ENCODE peak calls at places on chromosomes 5 and 9, in eight cellular contexts. Y is heart right ventricle, P is endothelial cell, M is adrenal gland, K is body of pancreas, L is coronary artery, W is fibroblast of pulmonary artery, H is brain microvascular endothelial cell. J is an unnamed sample.

GRCh38 chr9:14383296-14383695 is 69.4 kb upstream of the NFIB start:
- DNase-seq in Y (peak), P (no peak), M (no peak), K (no peak), L (no peak), W (peak), H (peak), J (no peak)

GRCh38 chr5:180291234-180291940 is 496 bp downstream of the MAPK9 start:
- DNase-seq in Y (no peak), P (peak), M (no peak), K (peak), L (no peak), W (no peak), H (no peak), J (no peak)

GRCh38 chr5:6462671-6463070 is 14.0 kb downstream of the UBE2QL1 start:
- DNase-seq in Y (no peak), P (no peak), M (no peak), K (no peak), L (no peak), W (no peak), H (no peak), J (no peak)

GRCh38 chr9:5834214-5834613 is 1.3 kb upstream of the ERMP1 start:
- DNase-seq in Y (no peak), P (no peak), M (no peak), K (no peak), L (no peak), W (no peak), H (no peak), J (no peak)

GRCh38 chr9:102862478-102862877 is 132.7 kb upstream of the CYLC2 start:
- DNase-seq in Y (no peak), P (no peak), M (no peak), K (no peak), L (no peak), W (no peak), H (no peak), J (no peak)

GRCh38 chr5:57439601-57440000 is 43.0 kb downstream of the ACTBL2 start:
- DNase-seq in Y (no peak), P (no peak), M (no peak), K (no peak), L (no peak), W (no peak), H (no peak), J (no peak)

GRCh38 chr5:79133657-79134451 is 22.2 kb downstream of the BHMT start:
- DNase-seq in Y (peak), P (peak), M (peak), K (peak), L (no peak), W (peak), H (peak), J (peak)

GRCh38 chr5:63055421-63055820 is 476.8 kb downstream of the LRRC70 start:
- DNase-seq in Y (no peak), P (no peak), M (no peak), K (peak), L (no peak), W (peak), H (no peak), J (no peak)

GRCh38 chr5:101728933-101729332 is 567.2 kb downstream of the SLCO4C1 start:
- DNase-seq in Y (no peak), P (no peak), M (no peak), K (no peak), L (no peak), W (no peak), H (no peak), J (no peak)

GRCh38 chr5:58358436-58358835 is 101.5 kb downstream of the PLK2 start:
- DNase-seq in Y (no peak), P (no peak), M (no peak), K (no peak), L (no peak), W (no peak), H (no peak), J (no peak)

GRCh38 chr5:53170748-53171349 is 61.3 kb upstream of the MOCS2 start:
- DNase-seq in Y (no peak), P (peak), M (peak), K (no peak), L (no peak), W (peak), H (peak), J (no peak)

GRCh38 chr9:121059998-121060636 is 10.0 kb upstream of the C5 start:
- DNase-seq in Y (peak), P (peak), M (peak), K (peak), L (no peak), W (peak), H (peak), J (no peak)

GRCh38 chr9:77714077-77714549 is 66.0 kb upstream of the GNA14 start:
- DNase-seq in Y (no peak), P (no peak), M (no peak), K (no peak), L (no peak), W (no peak), H (no peak), J (no peak)

GRCh38 chr5:138352722-138353549 is 451 bp downstream of the KDM3B start:
- DNase-seq in Y (peak), P (peak), M (peak), K (peak), L (peak), W (peak), H (peak), J (peak)
- TF ChIP-seq CTCF in Y (peak), P (peak), M (peak), K (no peak), L (peak), W (no peak), H (peak), J (peak)

DNA sequence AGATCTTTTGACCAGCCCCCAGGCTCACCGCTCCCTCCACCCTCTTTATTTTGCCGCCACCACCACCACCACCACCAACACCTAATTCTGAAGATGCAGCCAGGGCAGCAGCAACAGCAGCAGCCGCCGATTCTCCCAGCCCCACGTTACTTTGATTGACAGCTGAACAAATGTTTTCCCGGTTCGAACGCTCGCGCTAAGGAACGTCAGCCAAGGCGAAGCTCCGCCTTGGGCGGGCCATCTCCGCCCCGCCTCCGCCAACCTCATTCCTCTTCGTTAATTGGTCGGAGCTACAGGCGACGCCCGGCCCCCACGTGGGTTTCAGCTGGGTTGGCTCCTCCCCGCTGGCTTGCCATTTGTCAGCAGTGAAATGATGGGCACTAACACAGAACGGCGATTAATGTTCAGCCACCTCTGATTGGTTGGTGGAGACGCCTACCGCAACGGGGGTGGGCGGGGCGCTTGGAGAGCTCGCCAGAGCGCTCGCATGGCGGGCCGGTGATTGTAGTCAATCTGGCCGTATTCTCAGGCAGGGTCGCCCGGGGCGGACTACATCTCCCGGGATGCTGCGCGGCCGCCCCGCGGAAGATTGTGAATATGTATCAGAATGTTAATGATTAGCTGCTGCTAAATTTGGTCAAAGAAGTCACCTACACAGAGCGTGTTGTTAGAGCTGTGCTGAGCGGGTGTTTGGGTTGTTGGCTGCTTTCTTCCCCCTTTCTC is at the start of gene TLE4:
- DNase-seq in Y (peak), P (peak), M (peak), K (peak), L (peak), W (peak), H (peak), J (peak)
- TF ChIP-seq CTCF in Y (no peak), P (no peak), M (no peak), K (no peak), L (no peak), W (no peak), H (no peak), J (no peak)

DNA sequence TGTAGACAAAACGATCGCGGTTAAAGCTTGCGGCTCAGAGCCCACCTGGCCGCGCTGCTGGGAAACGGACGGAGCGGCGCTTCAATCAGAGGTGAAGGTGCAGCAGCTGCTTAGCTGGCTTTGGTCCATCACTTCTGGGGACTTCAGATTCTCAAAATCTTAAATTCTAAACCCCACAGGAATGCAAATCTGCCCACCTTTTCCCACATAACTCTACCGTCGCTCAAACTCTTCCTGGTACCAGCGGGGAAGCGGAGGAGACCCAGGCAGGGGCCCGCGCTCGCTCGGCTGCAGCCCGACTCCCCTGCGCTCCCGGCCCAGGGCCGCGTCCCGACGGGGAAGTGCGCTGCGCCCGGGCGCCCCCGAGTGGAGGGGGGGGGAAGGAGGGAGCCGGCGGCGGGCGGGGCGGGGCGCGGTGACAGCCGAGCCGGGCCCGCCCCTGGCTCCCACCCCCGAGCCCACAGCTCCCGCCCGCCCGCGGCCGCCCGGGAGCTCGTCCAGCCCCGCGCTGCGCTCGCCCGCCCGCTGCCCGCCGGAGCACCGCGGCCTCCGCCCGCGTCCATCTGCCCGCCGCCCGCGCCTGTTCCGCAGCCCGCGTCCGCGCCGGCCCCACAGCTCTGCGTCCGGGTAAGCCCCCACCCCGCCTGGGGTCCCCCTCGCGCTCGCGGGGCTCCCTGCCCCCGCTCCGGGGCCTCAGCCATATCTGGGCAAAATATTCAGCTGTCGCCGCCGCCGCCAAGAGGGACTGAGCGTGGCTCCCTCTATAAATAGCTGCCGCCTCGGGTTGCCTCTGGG is at the start of gene TMOD1:
- DNase-seq in Y (peak), P (peak), M (peak), K (peak), L (no peak), W (peak), H (no peak), J (no peak)
- TF ChIP-seq CTCF in Y (no peak), P (no peak), M (no peak), K (no peak), L (no peak), W (no peak), H (no peak), J (no peak)

DNA sequence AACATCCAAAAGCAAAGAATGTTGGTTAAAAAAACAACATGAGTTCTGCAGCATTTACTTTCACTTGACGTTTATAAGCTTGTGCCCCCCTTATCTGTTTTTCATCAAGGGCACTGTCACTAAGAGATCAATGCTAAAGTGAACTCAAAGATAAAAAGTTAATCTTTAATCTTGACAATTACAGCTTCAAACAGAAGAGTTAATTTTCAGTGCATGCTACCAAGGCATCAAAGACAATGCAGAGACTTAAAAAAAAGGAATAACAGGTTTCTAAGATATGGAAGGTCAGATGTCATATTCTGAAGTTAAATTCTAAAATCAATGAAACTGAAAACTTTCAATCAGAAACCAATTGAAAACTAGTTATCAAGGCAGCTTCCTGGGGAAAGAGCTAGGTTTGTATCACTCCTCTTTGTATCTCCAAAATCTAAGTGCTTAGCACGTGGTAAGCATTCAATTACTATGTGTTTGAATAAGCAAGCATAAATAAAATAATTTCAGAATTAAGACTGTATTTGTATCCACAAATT is 37.6 kb downstream of the TMEM245 start:
- DNase-seq in Y (no peak), P (no peak), M (no peak), K (no peak), L (no peak), W (no peak), H (no peak), J (no peak)
- TF ChIP-seq CTCF in Y (no peak), P (no peak), M (no peak), K (no peak), L (no peak), W (no peak), H (no peak), J (no peak)

GRCh38 chr5:152505442-152506042 is 100.5 kb upstream of the NMUR2 start:
- DNase-seq in Y (peak), P (peak), M (peak), K (peak), L (no peak), W (peak), H (peak), J (no peak)
- TF ChIP-seq CTCF in Y (peak), P (peak), M (peak), K (peak), L (peak), W (peak), H (peak), J (peak)

GRCh38 chr9:131732636-131733340 is 7.1 kb downstream of the RAPGEF1 start:
- DNase-seq in Y (no peak), P (no peak), M (no peak), K (no peak), L (no peak), W (no peak), H (no peak), J (no peak)

GRCh38 chr9:131732061-131732526 is 7.8 kb downstream of the RAPGEF1 start:
- DNase-seq in Y (no peak), P (no peak), M (no peak), K (no peak), L (no peak), W (no peak), H (no peak), J (no peak)

GRCh38 chr9:131728961-131729360 is 10.9 kb downstream of the RAPGEF1 start:
- DNase-seq in Y (no peak), P (no peak), M (no peak), K (no peak), L (no peak), W (no peak), H (no peak), J (no peak)

GRCh38 chr9:131733601-131734061 is 6.2 kb downstream of the RAPGEF1 start:
- DNase-seq in Y (no peak), P (no peak), M (no peak), K (peak), L (no peak), W (peak), H (peak), J (no peak)

DNA sequence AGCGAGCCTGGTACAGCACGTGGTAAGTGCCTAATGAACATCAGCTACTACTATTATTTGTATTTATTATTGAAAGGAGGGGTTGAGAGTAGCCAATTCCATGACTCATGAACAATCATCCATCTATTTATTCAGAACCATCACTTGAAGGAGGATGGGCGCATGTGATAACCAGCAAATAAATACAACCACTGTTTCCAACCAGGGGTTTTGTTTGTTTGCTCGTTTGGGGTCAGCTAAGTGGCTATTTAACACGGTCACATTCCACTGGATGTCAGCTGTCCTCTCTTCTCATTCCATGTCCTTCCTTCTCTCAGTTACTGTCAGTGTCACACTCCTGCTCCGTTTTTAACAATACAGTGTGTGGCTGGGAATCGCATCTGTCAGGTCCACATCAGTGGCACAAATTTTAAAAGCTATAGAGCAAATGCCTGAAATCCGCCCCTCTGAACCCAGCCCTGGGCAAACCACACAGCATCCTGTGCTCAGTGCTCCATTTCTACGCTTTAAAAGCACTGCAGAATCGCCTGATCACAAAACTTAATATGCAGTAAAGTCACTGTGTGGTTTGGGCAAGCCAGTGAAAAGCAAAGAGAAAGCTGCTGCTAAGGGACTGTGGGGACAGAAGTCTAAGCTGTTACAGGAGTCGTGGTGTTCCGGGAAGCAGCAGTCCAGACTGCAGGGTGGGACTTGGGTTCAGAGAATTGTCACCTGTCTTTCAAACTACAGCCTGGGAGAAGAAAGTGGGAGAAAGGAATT is 8.5 kb downstream of the RAPGEF1 start:
- DNase-seq in Y (no peak), P (no peak), M (no peak), K (no peak), L (no peak), W (no peak), H (no peak), J (no peak)
- TF ChIP-seq CTCF in Y (no peak), P (no peak), M (no peak), K (no peak), L (no peak), W (no peak), H (no peak), J (no peak)

DNA sequence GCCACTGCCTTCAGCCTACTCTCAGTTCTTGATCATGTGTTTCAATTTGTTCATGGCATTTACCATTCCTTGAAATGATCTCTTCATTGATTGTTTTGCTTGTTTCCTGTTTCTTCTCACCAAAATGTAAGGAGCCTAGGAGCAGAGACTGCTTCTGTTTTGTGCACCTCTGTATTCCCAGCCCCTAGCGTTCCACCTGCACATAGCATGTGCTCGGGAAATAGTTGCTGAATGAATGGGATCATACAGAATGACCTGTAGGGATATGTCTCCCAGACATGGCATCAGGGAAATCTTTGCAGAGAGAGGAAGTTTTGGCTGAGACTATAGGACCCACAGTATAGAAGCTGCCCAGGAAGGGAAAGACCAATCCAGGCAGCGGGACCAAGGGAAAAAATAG is 6.2 kb upstream of the CERCAM start:
- DNase-seq in Y (no peak), P (no peak), M (no peak), K (no peak), L (no peak), W (no peak), H (no peak), J (no peak)
- TF ChIP-seq CTCF in Y (no peak), P (peak), M (no peak), K (no peak), L (no peak), W (peak), H (peak), J (peak)

GRCh38 chr9:133342570-133342969 is 5.4 kb downstream of the MED22 start:
- DNase-seq in Y (no peak), P (peak), M (peak), K (no peak), L (no peak), W (no peak), H (no peak), J (no peak)
- TF ChIP-seq CTCF in Y (no peak), P (no peak), M (no peak), K (no peak), L (no peak), W (peak), H (peak), J (no peak)

J was measured in type B pancreatic cell.